ENCODE peak calls at places on chromosomes 11 and 22, in eight cellular contexts. One of them, this sample, is unnamed.

GRCh38 chr11:5367461-5368074 is 16.0 kb upstream of the OR51M1 start:
- DNase-seq in endothelial cell of umbilical vein: peak; percentile 92
- DNase-seq in transverse colon: no peak
- DNase-seq in GM23338: no peak
- DNase-seq in breast epithelium: no peak
- DNase-seq in spleen: no peak
- DNase-seq in H1: no peak
- DNase-seq in prostate gland: no peak
- DNase-seq in this sample: no peak

GRCh38 chr11:3197044-3197715 is 21.4 kb downstream of the MRGPRG start:
- DNase-seq in endothelial cell of umbilical vein: no peak
- DNase-seq in transverse colon: peak; percentile 6
- DNase-seq in GM23338: no peak
- DNase-seq in breast epithelium: no peak
- DNase-seq in spleen: peak; percentile 63
- DNase-seq in H1: no peak
- DNase-seq in prostate gland: no peak
- DNase-seq in this sample: no peak

GRCh38 chr11:27362032-27362431 is 983 bp downstream of the CCDC34 start:
- DNase-seq in endothelial cell of umbilical vein: no peak
- DNase-seq in transverse colon: no peak
- DNase-seq in GM23338: no peak
- DNase-seq in breast epithelium: no peak
- DNase-seq in spleen: no peak
- DNase-seq in H1: no peak
- DNase-seq in prostate gland: no peak
- DNase-seq in this sample: no peak

GRCh38 chr11:4863893-4864292 is 14.9 kb upstream of the OR51S1 start:
- DNase-seq in endothelial cell of umbilical vein: no peak
- DNase-seq in transverse colon: no peak
- DNase-seq in GM23338: no peak
- DNase-seq in breast epithelium: no peak
- DNase-seq in spleen: no peak
- DNase-seq in H1: no peak
- DNase-seq in prostate gland: no peak
- DNase-seq in this sample: no peak

GRCh38 chr11:97746832-97747231 is 1273.9 kb upstream of the CNTN5 start:
- DNase-seq in endothelial cell of umbilical vein: peak; percentile 3
- DNase-seq in transverse colon: no peak
- DNase-seq in GM23338: no peak
- DNase-seq in breast epithelium: no peak
- DNase-seq in spleen: no peak
- DNase-seq in H1: no peak
- DNase-seq in prostate gland: no peak
- DNase-seq in this sample: no peak

GRCh38 chr11:123473941-123474668 is 44.0 kb downstream of the GRAMD1B start:
- DNase-seq in endothelial cell of umbilical vein: peak; percentile 91
- DNase-seq in transverse colon: no peak
- DNase-seq in GM23338: no peak
- DNase-seq in breast epithelium: no peak
- DNase-seq in spleen: no peak
- DNase-seq in H1: no peak
- DNase-seq in prostate gland: no peak
- DNase-seq in this sample: no peak

GRCh38 chr22:38766076-38766777 is 10.4 kb upstream of the SUN2 start:
- DNase-seq in endothelial cell of umbilical vein: peak; percentile 30
- DNase-seq in transverse colon: peak; percentile 78
- DNase-seq in GM23338: peak; percentile 93
- DNase-seq in breast epithelium: peak; percentile 72
- DNase-seq in spleen: no peak
- DNase-seq in H1: peak; percentile 89
- DNase-seq in prostate gland: peak; percentile 68
- DNase-seq in this sample: peak; percentile 78

GRCh38 chr22:37303821-37304274 is 21.5 kb downstream of the CYTH4 start:
- DNase-seq in endothelial cell of umbilical vein: peak; percentile 78
- DNase-seq in transverse colon: no peak
- DNase-seq in GM23338: no peak
- DNase-seq in breast epithelium: no peak
- DNase-seq in spleen: no peak
- DNase-seq in H1: no peak
- DNase-seq in prostate gland: no peak
- DNase-seq in this sample: no peak

GRCh38 chr22:44361391-44362126 is 48.8 kb upstream of the SHISAL1 start:
- DNase-seq in endothelial cell of umbilical vein: no peak
- DNase-seq in transverse colon: no peak
- DNase-seq in GM23338: no peak
- DNase-seq in breast epithelium: no peak
- DNase-seq in spleen: peak; percentile 54
- DNase-seq in H1: no peak
- DNase-seq in prostate gland: no peak
- DNase-seq in this sample: no peak

GRCh38 chr22:39278040-39278439 is 33.3 kb upstream of the PDGFB start:
- DNase-seq in endothelial cell of umbilical vein: no peak
- DNase-seq in transverse colon: no peak
- DNase-seq in GM23338: peak; percentile 38
- DNase-seq in breast epithelium: no peak
- DNase-seq in spleen: no peak
- DNase-seq in H1: no peak
- DNase-seq in prostate gland: no peak
- DNase-seq in this sample: no peak

GRCh38 chr11:66956689-66957290 is 1.4 kb downstream of the PC start:
- DNase-seq in endothelial cell of umbilical vein: no peak
- DNase-seq in transverse colon: no peak
- DNase-seq in GM23338: peak; percentile 52
- DNase-seq in breast epithelium: peak; percentile 56
- DNase-seq in spleen: no peak
- DNase-seq in H1: no peak
- DNase-seq in prostate gland: no peak
- DNase-seq in this sample: no peak

GRCh38 chr11:45036733-45037132 is 86.0 kb upstream of the TP53I11 start:
- DNase-seq in endothelial cell of umbilical vein: no peak
- DNase-seq in transverse colon: no peak
- DNase-seq in GM23338: no peak
- DNase-seq in breast epithelium: no peak
- DNase-seq in spleen: no peak
- DNase-seq in H1: no peak
- DNase-seq in prostate gland: no peak
- DNase-seq in this sample: no peak

GRCh38 chr22:49431559-49431958 is 396.1 kb downstream of the BRD1 start:
- DNase-seq in endothelial cell of umbilical vein: no peak
- DNase-seq in transverse colon: no peak
- DNase-seq in GM23338: no peak
- DNase-seq in breast epithelium: no peak
- DNase-seq in spleen: no peak
- DNase-seq in H1: no peak
- DNase-seq in prostate gland: no peak
- DNase-seq in this sample: no peak

GRCh38 chr11:20250644-20251247 is 90.5 kb upstream of the DBX1 start:
- DNase-seq in endothelial cell of umbilical vein: no peak
- DNase-seq in transverse colon: no peak
- DNase-seq in GM23338: no peak
- DNase-seq in breast epithelium: no peak
- DNase-seq in spleen: no peak
- DNase-seq in H1: no peak
- DNase-seq in prostate gland: no peak
- DNase-seq in this sample: no peak

GRCh38 chr22:41910599-41911291 is 4.1 kb downstream of the SHISA8 start:
- DNase-seq in endothelial cell of umbilical vein: no peak
- DNase-seq in transverse colon: no peak
- DNase-seq in GM23338: peak; percentile 45
- DNase-seq in breast epithelium: no peak
- DNase-seq in spleen: no peak
- DNase-seq in H1: no peak
- DNase-seq in prostate gland: peak; percentile 27
- DNase-seq in this sample: peak; percentile 64

GRCh38 chr22:19120829-19121630 is 1.2 kb downstream of the DGCR2 start:
- DNase-seq in endothelial cell of umbilical vein: no peak
- DNase-seq in transverse colon: peak; percentile 80
- DNase-seq in GM23338: peak; percentile 60
- DNase-seq in breast epithelium: peak; percentile 83
- DNase-seq in spleen: peak; percentile 77
- DNase-seq in H1: no peak
- DNase-seq in prostate gland: peak; percentile 48
- DNase-seq in this sample: no peak

DNA sequence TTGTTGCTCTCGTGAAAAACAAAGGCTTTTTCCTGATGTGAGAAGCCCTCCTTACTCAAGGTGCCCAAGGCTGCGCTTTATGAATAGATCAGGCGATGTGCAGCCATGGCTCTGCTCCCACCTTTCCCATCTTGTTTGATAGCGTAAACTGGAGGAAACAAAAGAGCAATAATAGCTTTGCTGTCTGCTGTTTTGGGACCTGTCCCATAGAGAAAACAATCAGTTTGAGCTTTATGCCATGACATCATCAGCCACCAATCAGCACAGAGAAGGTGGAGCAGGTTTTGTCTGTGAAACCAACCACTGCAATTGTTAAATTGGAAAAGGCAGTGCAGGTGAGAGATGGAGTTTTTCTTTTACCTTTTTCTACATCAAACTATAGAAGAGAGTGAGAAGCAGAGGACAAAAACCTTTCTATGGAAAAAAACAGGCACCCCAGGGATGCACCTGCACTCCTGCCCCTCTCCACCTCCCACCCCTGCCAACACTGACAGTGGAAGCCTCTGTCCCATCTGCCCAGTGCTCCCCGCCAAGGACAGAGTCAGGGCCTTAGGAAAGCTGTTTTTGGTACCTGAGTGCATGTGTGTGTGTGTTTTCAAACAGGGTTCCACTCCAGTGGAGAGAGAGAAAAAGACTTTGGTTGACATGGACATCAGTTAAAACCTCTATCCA is 80.7 kb downstream of the MICAL3 start:
- DNase-seq in endothelial cell of umbilical vein: peak; percentile 22
- DNase-seq in transverse colon: no peak
- DNase-seq in GM23338: no peak
- DNase-seq in breast epithelium: no peak
- DNase-seq in spleen: no peak
- DNase-seq in H1: no peak
- DNase-seq in prostate gland: peak; percentile 56
- DNase-seq in this sample: peak; percentile 55
- H3K4me1 ChIP-seq in endothelial cell of umbilical vein: no peaks in the 10 kb centered on the region
- H3K4me1 ChIP-seq in transverse colon: peaks cover 14% of the 10 kb centered on the region
- H3K4me1 ChIP-seq in GM23338: peaks cover 48% of the 10 kb centered on the region
- H3K4me1 ChIP-seq in breast epithelium: peaks cover 5% of the 10 kb centered on the region
- H3K4me1 ChIP-seq in spleen: peaks cover 32% of the 10 kb centered on the region
- H3K4me1 ChIP-seq in H1: peaks cover 23% of the 10 kb centered on the region
- H3K4me1 ChIP-seq in prostate gland: peaks cover 16% of the 10 kb centered on the region
- H3K4me1 ChIP-seq in this sample: peaks cover 53% of the 10 kb centered on the region

DNA sequence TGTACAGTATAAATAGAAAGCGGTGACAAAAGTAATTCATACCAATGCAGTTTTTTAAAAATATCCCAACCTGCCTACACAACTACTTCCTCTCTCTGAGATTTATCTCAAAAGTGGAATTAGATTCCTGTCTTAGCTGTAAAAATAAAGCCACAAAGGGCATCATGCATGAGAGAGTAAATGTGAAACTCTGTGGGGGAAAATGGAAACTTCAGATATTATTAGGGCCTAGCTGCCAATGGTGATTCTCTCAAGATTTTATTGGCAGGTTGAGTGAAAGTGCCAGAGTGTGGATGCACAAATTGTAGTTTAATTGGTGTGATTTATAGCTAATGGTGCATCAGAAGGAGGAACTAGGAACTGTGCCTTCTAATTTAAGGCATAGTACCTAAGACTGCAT is 356.9 kb upstream of the CCDC90B start:
- DNase-seq in endothelial cell of umbilical vein: no peak
- DNase-seq in transverse colon: no peak
- DNase-seq in GM23338: no peak
- DNase-seq in breast epithelium: no peak
- DNase-seq in spleen: no peak
- DNase-seq in H1: no peak
- DNase-seq in prostate gland: no peak
- DNase-seq in this sample: no peak
- TF ChIP-seq POLR2AphosphoS5 in endothelial cell of umbilical vein: no peak
- TF ChIP-seq POLR2AphosphoS5 in transverse colon: no peak
- TF ChIP-seq POLR2AphosphoS5 in GM23338: no peak
- TF ChIP-seq POLR2AphosphoS5 in breast epithelium: no peak
- TF ChIP-seq POLR2AphosphoS5 in spleen: no peak
- TF ChIP-seq POLR2AphosphoS5 in H1: no peak
- TF ChIP-seq POLR2AphosphoS5 in prostate gland: no peak
- TF ChIP-seq POLR2AphosphoS5 in this sample: no peak

GRCh38 chr11:9057888-9058287 is 33.5 kb downstream of the SCUBE2 start:
- DNase-seq in endothelial cell of umbilical vein: no peak
- DNase-seq in transverse colon: no peak
- DNase-seq in GM23338: peak; percentile 76
- DNase-seq in breast epithelium: no peak
- DNase-seq in spleen: no peak
- DNase-seq in H1: peak; percentile 39
- DNase-seq in prostate gland: no peak
- DNase-seq in this sample: no peak
- H3K4me1 ChIP-seq in endothelial cell of umbilical vein: no peaks in the 10 kb centered on the region
- H3K4me1 ChIP-seq in transverse colon: no peaks in the 10 kb centered on the region
- H3K4me1 ChIP-seq in GM23338: no peaks in the 10 kb centered on the region
- H3K4me1 ChIP-seq in breast epithelium: no peaks in the 10 kb centered on the region
- H3K4me1 ChIP-seq in spleen: no peaks in the 10 kb centered on the region
- H3K4me1 ChIP-seq in H1: no peaks in the 10 kb centered on the region
- H3K4me1 ChIP-seq in prostate gland: no peaks in the 10 kb centered on the region
- H3K4me1 ChIP-seq in this sample: peaks cover 5% of the 10 kb centered on the region

GRCh38 chr11:86769219-86769618 is 31.1 kb upstream of the PRSS23 start:
- DNase-seq in endothelial cell of umbilical vein: no peak
- DNase-seq in transverse colon: no peak
- DNase-seq in GM23338: no peak
- DNase-seq in breast epithelium: no peak
- DNase-seq in spleen: no peak
- DNase-seq in H1: no peak
- DNase-seq in prostate gland: no peak
- DNase-seq in this sample: no peak

GRCh38 chr11:86760577-86760976 is 39.8 kb upstream of the PRSS23 start:
- DNase-seq in endothelial cell of umbilical vein: no peak
- DNase-seq in transverse colon: no peak
- DNase-seq in GM23338: no peak
- DNase-seq in breast epithelium: no peak
- DNase-seq in spleen: no peak
- DNase-seq in H1: no peak
- DNase-seq in prostate gland: no peak
- DNase-seq in this sample: no peak

GRCh38 chr11:86761978-86762377 is 38.4 kb upstream of the PRSS23 start:
- DNase-seq in endothelial cell of umbilical vein: no peak
- DNase-seq in transverse colon: no peak
- DNase-seq in GM23338: no peak
- DNase-seq in breast epithelium: no peak
- DNase-seq in spleen: no peak
- DNase-seq in H1: no peak
- DNase-seq in prostate gland: no peak
- DNase-seq in this sample: no peak

DNA sequence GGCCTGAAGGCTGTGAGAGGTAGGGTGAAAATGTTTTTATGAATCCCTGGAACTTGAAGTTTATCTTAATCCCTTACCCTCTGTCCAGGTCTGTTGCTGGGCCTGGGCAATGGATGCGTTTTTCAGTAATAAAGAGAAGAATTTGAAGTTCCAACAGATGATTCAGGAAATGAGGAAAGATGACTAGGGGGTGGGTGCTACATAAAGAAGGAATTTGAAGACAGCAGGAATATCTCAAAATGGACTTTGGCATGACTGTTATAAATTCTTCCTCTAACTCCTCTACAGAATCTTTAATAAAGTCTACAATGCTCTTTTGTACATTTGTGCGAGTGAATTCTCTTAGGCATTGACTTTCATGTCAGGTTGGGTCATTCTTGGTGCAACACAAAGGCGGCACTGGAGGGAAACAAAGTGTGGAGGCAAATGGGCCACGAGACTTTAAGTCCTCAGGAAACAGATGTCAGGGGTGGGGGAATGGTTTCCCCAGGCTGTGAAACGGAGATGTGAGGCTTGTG is 35.1 kb upstream of the PRSS23 start:
- DNase-seq in endothelial cell of umbilical vein: no peak
- DNase-seq in transverse colon: no peak
- DNase-seq in GM23338: no peak
- DNase-seq in breast epithelium: no peak
- DNase-seq in spleen: no peak
- DNase-seq in H1: no peak
- DNase-seq in prostate gland: no peak
- DNase-seq in this sample: no peak
- TF ChIP-seq POLR2AphosphoS5 in endothelial cell of umbilical vein: no peak
- TF ChIP-seq POLR2AphosphoS5 in transverse colon: no peak
- TF ChIP-seq POLR2AphosphoS5 in GM23338: no peak
- TF ChIP-seq POLR2AphosphoS5 in breast epithelium: no peak
- TF ChIP-seq POLR2AphosphoS5 in spleen: no peak
- TF ChIP-seq POLR2AphosphoS5 in H1: no peak
- TF ChIP-seq POLR2AphosphoS5 in prostate gland: no peak
- TF ChIP-seq POLR2AphosphoS5 in this sample: no peak